ENCODE peak calls at places on chromosomes 5 and 9, in six cellular contexts. B is stomach; J is A673; D is PC-3; P is naive thymus-derived CD4-positive, alpha-beta T cell; H is neuronal stem cell. Y is an unnamed sample.

GRCh38 chr5:56128166-56128565 is 105.0 kb downstream of the ANKRD55 start:
- DNase-seq in B (peak; percentile 27), J (no peak), D (no peak), P (peak; percentile 31), H (no peak), Y (peak; percentile 48)

GRCh38 chr9:113349434-113350337 is at the start of gene BSPRY:
- DNase-seq in B (peak; percentile 66), J (no peak), D (peak; percentile 60), P (peak; percentile 44), H (no peak), Y (peak; percentile 45)

GRCh38 chr5:180343110-180343845 is 9.9 kb downstream of the GFPT2 start:
- DNase-seq in B (no peak), J (peak; percentile 9), D (no peak), P (no peak), H (no peak), Y (peak; percentile 74)

GRCh38 chr5:4196744-4197646 is 601.4 kb downstream of the IRX1 start:
- DNase-seq in B (no peak), J (no peak), D (no peak), P (no peak), H (no peak), Y (no peak)

GRCh38 chr9:137240321-137240840 is 706 bp upstream of the TUBB4B start:
- DNase-seq in B (peak; percentile 74), J (peak; percentile 78), D (peak; percentile 57), P (no peak), H (no peak), Y (peak; percentile 73)

GRCh38 chr5:57681942-57682341 is 199.3 kb upstream of the ACTBL2 start:
- DNase-seq in B (no peak), J (no peak), D (peak; percentile 69), P (no peak), H (no peak), Y (no peak)

GRCh38 chr5:1737790-1738405 is 61.7 kb downstream of the MRPL36 start:
- DNase-seq in B (peak; percentile 25), J (peak; percentile 53), D (peak; percentile 53), P (peak; percentile 64), H (no peak), Y (peak; percentile 33)

GRCh38 chr5:141747646-141748229 is 65.7 kb upstream of the ARAP3 start:
- DNase-seq in B (no peak), J (no peak), D (no peak), P (no peak), H (no peak), Y (no peak)

GRCh38 chr9:4980046-4980727 is 4.9 kb upstream of the JAK2 start:
- DNase-seq in B (no peak), J (no peak), D (peak; percentile 36), P (no peak), H (no peak), Y (no peak)

GRCh38 chr9:125651907-125652306 is 55.1 kb downstream of the MAPKAP1 start:
- DNase-seq in B (no peak), J (no peak), D (no peak), P (no peak), H (no peak), Y (no peak)
- H3K4me1 ChIP-seq in B (peaks cover 14% of the 10 kb centered on the region), J (peaks cover 14% of the 10 kb centered on the region), D (peaks cover 28% of the 10 kb centered on the region), P (peaks cover 11% of the 10 kb centered on the region), H (peaks cover 3% of the 10 kb centered on the region), Y (no peaks in the 10 kb centered on the region)

GRCh38 chr9:2093920-2094597 is 78.9 kb downstream of the SMARCA2 start:
- DNase-seq in B (no peak), J (no peak), D (no peak), P (no peak), H (no peak), Y (peak; percentile 49)
- H3K27ac ChIP-seq in B (no peak overlapping the region), J (no peak overlapping the region), D (no peak overlapping the region), P (no peak overlapping the region), H (no peak overlapping the region), Y (peak overlapping the region; percentile 63)

GRCh38 chr9:37002036-37002412 is 32.0 kb downstream of the PAX5 start:
- DNase-seq in B (no peak), J (no peak), D (no peak), P (no peak), H (no peak), Y (no peak)

GRCh38 chr9:37007295-37007694 is 26.8 kb downstream of the PAX5 start:
- DNase-seq in B (no peak), J (no peak), D (no peak), P (no peak), H (no peak), Y (no peak)

GRCh38 chr9:37004424-37004935 is 29.6 kb downstream of the PAX5 start:
- DNase-seq in B (no peak), J (no peak), D (no peak), P (no peak), H (no peak), Y (no peak)

GRCh38 chr9:37002413-37003217 is 31.5 kb downstream of the PAX5 start:
- DNase-seq in B (no peak), J (no peak), D (no peak), P (no peak), H (no peak), Y (no peak)

GRCh38 chr9:37005517-37006140 is 28.4 kb downstream of the PAX5 start:
- DNase-seq in B (no peak), J (no peak), D (no peak), P (no peak), H (no peak), Y (no peak)
- H3K4me1 ChIP-seq in B (peaks cover 8% of the 10 kb centered on the region), J (peaks cover 14% of the 10 kb centered on the region), D (no peaks in the 10 kb centered on the region), P (no peaks in the 10 kb centered on the region), H (peaks cover 1% of the 10 kb centered on the region), Y (no peaks in the 10 kb centered on the region)

DNA sequence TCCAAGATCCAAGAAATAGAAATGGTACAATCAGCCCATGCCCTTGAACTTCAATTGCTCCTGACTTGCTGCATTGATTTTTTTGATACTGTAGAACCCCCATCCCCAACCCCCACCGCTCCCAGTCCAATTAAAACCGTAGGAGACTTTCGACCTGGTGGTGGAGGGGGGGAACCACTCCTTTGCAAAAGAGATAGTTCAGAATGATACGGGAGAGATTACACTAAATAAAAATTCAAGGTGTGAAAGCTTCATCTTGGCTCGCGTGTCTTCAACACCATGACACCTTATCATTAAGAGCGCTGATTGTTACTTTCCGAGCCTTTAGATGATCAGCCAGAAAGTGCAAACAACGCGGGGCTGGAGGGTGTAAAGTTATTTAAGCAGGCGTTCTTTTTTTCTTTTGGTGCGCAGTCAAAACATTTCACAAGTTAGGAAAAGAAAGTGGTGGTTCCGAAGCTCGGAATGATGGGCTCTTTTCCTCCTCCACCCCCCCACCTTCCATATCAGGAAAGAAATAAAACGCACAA is 1.3 kb upstream of the ZNF462 start:
- DNase-seq in B (no peak), J (no peak), D (no peak), P (no peak), H (no peak), Y (no peak)
- H3K27ac ChIP-seq in B (peak overlapping the region; percentile 78), J (no peak overlapping the region), D (peak overlapping the region; percentile 67), P (no peak overlapping the region), H (peak overlapping the region; percentile 86), Y (no peak overlapping the region)

GRCh38 chr5:176429972-176430371 is 13.6 kb upstream of the CLTB start:
- DNase-seq in B (no peak), J (no peak), D (no peak), P (no peak), H (no peak), Y (no peak)

GRCh38 chr5:176427971-176428370 is 11.6 kb upstream of the CLTB start:
- DNase-seq in B (no peak), J (no peak), D (no peak), P (no peak), H (no peak), Y (no peak)

GRCh38 chr5:176436641-176437040 is 11.5 kb upstream of the FAF2 start:
- DNase-seq in B (no peak), J (no peak), D (peak; percentile 46), P (no peak), H (no peak), Y (no peak)

GRCh38 chr5:176432707-176433106 is 15.5 kb upstream of the FAF2 start:
- DNase-seq in B (no peak), J (no peak), D (no peak), P (no peak), H (no peak), Y (no peak)
- H3K4me1 ChIP-seq in B (no peaks in the 10 kb centered on the region), J (no peaks in the 10 kb centered on the region), D (peaks cover 9% of the 10 kb centered on the region), P (peaks cover 5% of the 10 kb centered on the region), H (no peaks in the 10 kb centered on the region), Y (no peaks in the 10 kb centered on the region)

GRCh38 chr5:35484241-35484640 is 133.4 kb upstream of the SPEF2 start:
- DNase-seq in B (no peak), J (no peak), D (no peak), P (no peak), H (no peak), Y (no peak)

GRCh38 chr5:35488786-35489185 is 128.9 kb upstream of the SPEF2 start:
- DNase-seq in B (no peak), J (peak; percentile 6), D (peak; percentile 19), P (no peak), H (no peak), Y (no peak)

GRCh38 chr5:35485487-35485886 is 132.2 kb upstream of the SPEF2 start:
- DNase-seq in B (no peak), J (no peak), D (no peak), P (no peak), H (no peak), Y (no peak)

GRCh38 chr5:35488055-35488454 is 129.6 kb upstream of the SPEF2 start:
- DNase-seq in B (no peak), J (no peak), D (no peak), P (no peak), H (no peak), Y (no peak)

GRCh38 chr5:35487255-35488035 is 130.2 kb upstream of the SPEF2 start:
- DNase-seq in B (no peak), J (peak; percentile 13), D (no peak), P (no peak), H (no peak), Y (peak; percentile 6)
- H3K27ac ChIP-seq in B (no peak overlapping the region), J (no peak overlapping the region), D (no peak overlapping the region), P (no peak overlapping the region), H (no peak overlapping the region), Y (no peak overlapping the region)

GRCh38 chr5:68264024-68264956 is 48.7 kb downstream of the PIK3R1 start:
- DNase-seq in B (no peak), J (no peak), D (no peak), P (no peak), H (no peak), Y (peak; percentile 86)

GRCh38 chr5:68265822-68266395 is 50.4 kb downstream of the PIK3R1 start:
- DNase-seq in B (no peak), J (no peak), D (no peak), P (no peak), H (no peak), Y (no peak)

GRCh38 chr5:68266457-68266856 is 50.9 kb downstream of the PIK3R1 start:
- DNase-seq in B (no peak), J (peak; percentile 67), D (no peak), P (no peak), H (no peak), Y (peak; percentile 38)

GRCh38 chr5:68267044-68267443 is 51.5 kb downstream of the PIK3R1 start:
- DNase-seq in B (no peak), J (no peak), D (no peak), P (no peak), H (no peak), Y (no peak)

GRCh38 chr5:68265347-68265746 is 49.8 kb downstream of the PIK3R1 start:
- DNase-seq in B (no peak), J (no peak), D (no peak), P (no peak), H (no peak), Y (no peak)
- H3K4me1 ChIP-seq in B (peaks cover 92% of the 10 kb centered on the region), J (peaks cover 62% of the 10 kb centered on the region), D (no peaks in the 10 kb centered on the region), P (peaks cover 80% of the 10 kb centered on the region), H (no peaks in the 10 kb centered on the region), Y (peaks cover 24% of the 10 kb centered on the region)